ENCODE peak calls at places on chromosomes 1 and 21, in eight cellular contexts. S is A549, Y is stomach, J is ovary, M is suprapubic skin, Z is tibial nerve, H is sigmoid colon, R is transverse colon. G is an unnamed sample.

GRCh38 chr1:218537131-218537904 is 192.2 kb downstream of the TGFB2 start:
- DNase-seq in S (peak; percentile 29), Y (no peak), J (no peak), M (no peak), Z (no peak), H (no peak), R (no peak), G (no peak)

GRCh38 chr1:54356680-54357147 is 49.5 kb downstream of the SSBP3 start:
- DNase-seq in S (no peak), Y (no peak), J (no peak), M (no peak), Z (no peak), H (no peak), R (no peak), G (no peak)

GRCh38 chr1:20355101-20355827 is 64.6 kb downstream of the VWA5B1 start:
- DNase-seq in S (no peak), Y (no peak), J (no peak), M (no peak), Z (no peak), H (no peak), R (no peak), G (no peak)

GRCh38 chr1:154943649-154944421 is 7.3 kb upstream of the PMVK start:
- DNase-seq in S (peak; percentile 42), Y (peak; percentile 47), J (peak; percentile 39), M (no peak), Z (no peak), H (no peak), R (peak; percentile 56), G (no peak)

GRCh38 chr1:160366731-160367515 is at the start of gene NHLH1:
- DNase-seq in S (no peak), Y (no peak), J (no peak), M (no peak), Z (no peak), H (no peak), R (no peak), G (peak; percentile 41)

GRCh38 chr1:22176258-22176657 is 33.4 kb upstream of the WNT4 start:
- DNase-seq in S (no peak), Y (no peak), J (no peak), M (no peak), Z (no peak), H (no peak), R (peak; percentile 10), G (no peak)

GRCh38 chr1:21307210-21307609 is 16.9 kb upstream of the ECE1 start:
- DNase-seq in S (no peak), Y (no peak), J (no peak), M (no peak), Z (no peak), H (no peak), R (no peak), G (no peak)

GRCh38 chr1:112359961-112360767 is 35.9 kb upstream of the CTTNBP2NL start:
- DNase-seq in S (no peak), Y (peak; percentile 41), J (peak; percentile 43), M (peak; percentile 89), Z (peak; percentile 36), H (peak; percentile 92), R (peak; percentile 79), G (peak; percentile 70)

GRCh38 chr21:15003463-15004135 is 61.2 kb downstream of the NRIP1 start:
- DNase-seq in S (no peak), Y (no peak), J (peak; percentile 31), M (no peak), Z (no peak), H (no peak), R (no peak), G (no peak)

GRCh38 chr1:41860214-41860613 is 58.5 kb downstream of the HIVEP3 start:
- DNase-seq in S (no peak), Y (no peak), J (no peak), M (no peak), Z (no peak), H (no peak), R (no peak), G (no peak)

GRCh38 chr1:228087771-228088251 is 5.3 kb downstream of the ARF1 start:
- DNase-seq in S (no peak), Y (no peak), J (peak; percentile 22), M (no peak), Z (peak; percentile 9), H (peak; percentile 58), R (peak; percentile 9), G (peak; percentile 61)

GRCh38 chr1:58524353-58524945 is 22.1 kb downstream of the OMA1 start:
- DNase-seq in S (no peak), Y (no peak), J (no peak), M (no peak), Z (no peak), H (no peak), R (no peak), G (no peak)

DNA sequence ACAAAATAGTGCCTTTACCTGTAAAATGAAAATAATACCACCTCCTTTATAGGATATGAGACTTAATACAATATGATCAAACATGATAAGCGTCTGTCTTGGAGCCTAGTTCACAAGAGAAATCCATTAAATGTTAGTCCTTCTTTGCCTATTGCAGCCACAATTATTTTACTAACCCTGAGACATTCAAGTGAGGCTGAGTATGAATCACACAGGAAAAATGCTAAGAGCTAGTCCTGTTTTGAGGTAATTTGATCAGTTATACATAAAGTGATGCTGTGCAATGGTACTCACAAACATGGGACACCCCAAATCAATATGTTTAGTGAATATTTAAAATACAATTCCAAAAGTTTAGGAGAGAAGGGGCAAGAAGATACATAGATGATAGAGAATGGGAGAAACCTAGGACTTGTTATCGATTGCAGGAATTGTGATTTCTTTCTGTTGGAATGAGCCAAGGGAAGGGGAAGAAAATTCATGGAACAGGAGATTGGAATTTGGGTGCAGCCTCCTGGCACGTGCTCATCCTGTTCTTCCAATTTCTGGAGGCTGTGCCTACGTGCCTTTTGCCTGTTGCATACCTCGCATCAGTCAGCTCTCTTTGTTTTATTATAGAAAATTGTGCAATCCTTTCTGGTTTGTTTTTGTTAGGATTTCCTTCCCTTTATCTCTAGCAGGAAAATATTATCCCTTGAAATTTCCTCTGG is 39.9 kb upstream of the BACH1 start:
- DNase-seq in S (peak; percentile 32), Y (no peak), J (no peak), M (no peak), Z (no peak), H (no peak), R (no peak), G (no peak)
- TF ChIP-seq EP300 in S (no peak), Y (no peak), J (no peak), M (no peak), Z (no peak), H (no peak), R (no peak), G (no peak)

DNA sequence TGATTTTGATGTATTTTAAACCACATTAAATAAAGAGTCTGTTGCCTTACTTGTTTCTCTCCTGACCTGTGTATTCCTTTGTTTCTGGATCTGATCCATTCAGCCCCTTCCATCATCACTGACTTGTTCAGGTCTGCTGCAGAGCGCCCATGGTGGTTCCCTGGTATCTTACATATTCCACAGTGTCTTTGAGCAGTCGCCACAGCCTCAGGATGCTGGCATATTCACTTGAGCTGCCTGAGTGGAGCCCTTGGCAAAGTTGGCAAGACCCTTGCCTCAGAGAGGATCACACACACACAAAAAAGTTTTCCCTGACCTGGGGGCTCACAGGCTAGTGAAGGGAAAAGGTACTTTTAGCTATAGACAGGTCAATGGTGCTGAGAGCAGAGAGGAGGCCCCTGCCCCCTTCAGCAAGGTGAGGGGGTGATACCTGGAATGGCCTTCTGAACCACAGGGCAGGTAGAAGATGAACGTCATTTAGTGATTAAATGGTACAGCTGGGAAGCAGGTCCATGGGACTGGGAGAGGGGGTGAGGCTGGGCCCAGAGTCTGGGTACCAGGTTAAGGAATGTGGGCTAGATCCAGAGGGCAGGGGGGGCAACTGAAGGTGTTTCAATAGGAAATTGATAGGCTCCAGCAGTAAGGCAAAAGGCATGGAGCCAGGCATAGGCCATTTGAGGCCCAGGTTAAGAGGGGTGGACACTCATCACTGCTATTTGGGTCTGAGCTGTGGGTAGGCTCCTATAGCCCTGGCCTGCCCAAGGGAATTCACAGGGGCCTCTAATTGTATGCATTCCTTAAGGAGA is 2.0 kb upstream of the CCDC28B start:
- DNase-seq in S (no peak), Y (no peak), J (no peak), M (no peak), Z (no peak), H (no peak), R (no peak), G (no peak)
- TF ChIP-seq POLR2A in S (no peak), Y (no peak), J (no peak), M (no peak), Z (no peak), H (no peak), R (no peak), G (no peak)

DNA sequence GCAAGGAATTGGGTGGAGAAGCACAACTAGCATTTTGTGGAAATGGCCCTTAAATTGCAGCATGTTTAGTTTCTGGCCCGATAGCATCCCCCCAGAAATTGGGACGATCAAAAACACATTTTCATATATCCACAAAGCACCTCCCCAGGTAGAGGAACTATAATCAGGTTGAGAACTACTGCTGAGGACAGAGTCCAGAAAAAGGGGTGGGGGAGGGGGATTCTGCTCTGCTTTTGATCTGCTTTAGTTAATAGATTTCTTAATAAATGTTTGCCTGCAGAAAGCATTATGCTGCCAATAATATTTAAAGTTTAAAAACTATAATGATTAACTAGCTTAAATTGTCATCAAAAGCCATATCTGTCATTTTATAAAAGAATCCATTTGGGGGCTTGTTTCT is 14.4 kb upstream of the DYNLT5 start:
- DNase-seq in S (no peak), Y (no peak), J (no peak), M (no peak), Z (no peak), H (no peak), R (no peak), G (no peak)
- TF ChIP-seq CTCF in S (no peak), Y (no peak), J (no peak), M (no peak), Z (no peak), H (no peak), R (no peak), G (no peak)

GRCh38 chr21:41196990-41197389 is 29.0 kb downstream of the BACE2 start:
- DNase-seq in S (peak; percentile 10), Y (no peak), J (no peak), M (no peak), Z (no peak), H (no peak), R (no peak), G (no peak)

GRCh38 chr21:41199588-41199987 is 31.6 kb downstream of the BACE2 start:
- DNase-seq in S (no peak), Y (no peak), J (no peak), M (no peak), Z (no peak), H (no peak), R (no peak), G (no peak)

GRCh38 chr21:41199123-41199522 is 31.2 kb downstream of the BACE2 start:
- DNase-seq in S (no peak), Y (no peak), J (no peak), M (no peak), Z (no peak), H (no peak), R (no peak), G (no peak)

GRCh38 chr21:41197582-41197981 is 29.6 kb downstream of the BACE2 start:
- DNase-seq in S (no peak), Y (no peak), J (no peak), M (no peak), Z (no peak), H (no peak), R (no peak), G (no peak)

DNA sequence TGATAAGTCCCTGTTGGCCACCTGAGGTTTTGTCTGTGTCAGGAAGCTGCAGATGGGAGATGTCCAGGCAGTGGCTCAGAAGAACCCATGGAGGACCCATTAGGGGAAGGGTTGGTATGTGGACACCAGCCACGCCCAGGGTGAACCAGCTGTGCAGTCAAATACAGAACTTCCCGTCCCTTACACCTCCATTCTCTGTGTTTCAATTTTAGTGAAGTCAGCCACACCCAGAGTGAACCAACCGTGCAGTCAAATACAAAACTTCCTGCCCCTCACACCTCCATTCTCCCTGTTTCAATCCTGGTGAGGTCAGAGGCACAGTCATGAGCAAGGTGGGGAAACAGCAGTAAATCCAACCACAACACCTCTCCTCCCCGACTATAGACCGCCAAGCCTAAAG is 27.4 kb downstream of the BACE2 start:
- DNase-seq in S (no peak), Y (no peak), J (no peak), M (no peak), Z (no peak), H (no peak), R (no peak), G (no peak)
- TF ChIP-seq EP300 in S (no peak), Y (no peak), J (no peak), M (no peak), Z (no peak), H (no peak), R (no peak), G (no peak)